ENCODE peak calls at places on chromosomes 2 and 18, in nine cellular contexts. Z, E, W, D, A, Y, F, H and L are unnamed samples.

GRCh38 chr18:24868331-24868730 is 407.9 kb downstream of the HRH4 start:
- DNase-seq in W (no peak), H (no peak), E (no peak), F (no peak), Z (no peak), D (no peak), Y (no peak), A (no peak), L (no peak)

GRCh38 chr18:55763298-55763697 is 175.3 kb upstream of the TCF4 start:
- DNase-seq in E (no peak), D (no peak), Z (no peak), A (no peak), W (no peak), H (no peak), F (no peak), Y (no peak), L (no peak)

GRCh38 chr18:59681521-59682004 is 15.7 kb downstream of the CCBE1 start:
- DNase-seq in H (no peak), F (no peak), E (no peak), Y (no peak), W (no peak), A (no peak), Z (peak), D (no peak), L (peak)

GRCh38 chr2:227716501-227716900 is 1.3 kb downstream of the SLC19A3 start:
- DNase-seq in E (no peak), F (no peak), Y (no peak), D (no peak), H (no peak), Z (no peak), W (no peak), A (no peak), L (no peak)

GRCh38 chr2:44562737-44563136 is 201.0 kb downstream of the CAMKMT start:
- DNase-seq in W (no peak), Z (no peak), H (no peak), E (no peak), Y (no peak), D (no peak), F (no peak), A (no peak), L (peak)

GRCh38 chr18:21669736-21670135 is 34.8 kb downstream of the ABHD3 start:
- DNase-seq in A (no peak), W (no peak), E (peak), Z (no peak), Y (no peak), D (no peak), F (no peak), H (no peak), L (no peak)

GRCh38 chr2:139216435-139216834 is 436.2 kb upstream of the NXPH2 start:
- DNase-seq in W (no peak), H (no peak), E (no peak), Y (no peak), F (no peak), A (no peak), D (no peak), Z (no peak), L (no peak)

GRCh38 chr2:20468549-20469500 is 22.0 kb downstream of the RHOB start:
- DNase-seq in Y (no peak), W (no peak), F (no peak), H (no peak), E (no peak), Z (no peak), D (no peak), A (no peak), L (peak)

GRCh38 chr2:190979906-190980629 is 33.9 kb downstream of the STAT1 start:
- DNase-seq in F (no peak), Y (no peak), D (no peak), E (peak), Z (no peak), H (peak), A (no peak), W (no peak), L (no peak)

DNA sequence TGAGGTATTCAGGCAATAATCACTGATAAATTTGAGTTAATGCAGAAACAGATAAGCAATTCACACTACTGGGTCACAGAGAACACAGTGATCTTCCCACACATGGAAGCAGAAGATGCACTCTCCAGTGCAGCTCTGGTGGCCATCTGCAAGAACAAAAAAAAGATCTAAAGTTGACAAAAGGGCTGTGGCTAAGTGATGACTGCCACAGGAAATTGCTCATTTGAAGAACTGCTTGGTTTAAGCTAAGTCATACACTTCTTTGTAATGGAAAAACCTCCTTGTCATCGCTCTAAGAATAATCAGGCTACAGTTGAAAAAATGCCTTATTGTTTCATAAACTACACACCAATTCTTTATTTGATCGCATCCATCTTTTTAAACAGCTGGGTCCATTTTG is 115.1 kb downstream of the DTNB start:
- DNase-seq in E (peak), D (no peak), A (peak), Z (no peak), F (no peak), W (peak), H (no peak), Y (peak), L (no peak)
- TF ChIP-seq CTCF in E (no peak), D (no peak), A (no peak), Z (no peak), F (no peak), W (no peak), H (no peak), Y (no peak), L (no peak)

DNA sequence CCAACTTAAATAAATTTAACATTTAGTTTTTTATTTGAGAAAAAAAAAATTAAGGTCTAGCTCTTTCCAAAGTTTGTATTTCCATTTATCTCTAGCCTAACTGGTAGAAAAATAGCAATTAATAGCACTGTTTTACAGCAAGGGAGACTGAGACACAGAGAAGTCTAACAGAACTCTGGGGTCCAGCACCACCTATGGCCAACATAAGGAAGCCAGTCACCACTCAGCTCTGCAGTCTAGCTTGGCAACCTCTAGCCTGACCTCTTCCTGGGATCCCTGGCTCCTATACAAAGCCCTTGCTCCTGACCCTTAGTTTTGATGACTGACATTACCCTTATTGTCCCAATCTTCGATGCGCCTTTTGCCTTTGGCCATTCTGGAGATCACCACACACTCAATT is 114.1 kb upstream of the TLK1 start:
- DNase-seq in A (no peak), Y (no peak), F (no peak), W (no peak), Z (no peak), E (no peak), D (no peak), H (no peak), L (no peak)
- TF ChIP-seq CTCF in A (no peak), Y (no peak), F (no peak), W (no peak), Z (peak), E (no peak), D (no peak), H (no peak), L (peak)

GRCh38 chr2:1759611-1759930 is 15.3 kb upstream of the PXDN start:
- DNase-seq in A (no peak), Z (no peak), W (no peak), F (no peak), D (no peak), E (no peak), Y (no peak), H (no peak), L (no peak)
- TF ChIP-seq CTCF in A (no peak), Z (no peak), W (no peak), F (no peak), D (no peak), E (no peak), Y (no peak), H (no peak), L (no peak)

GRCh38 chr2:68901561-68901960 is 30.4 kb upstream of the BMP10 start:
- DNase-seq in A (no peak), W (no peak), F (no peak), Z (no peak), D (no peak), E (no peak), Y (no peak), H (no peak), L (no peak)

GRCh38 chr2:68900496-68901198 is 29.4 kb upstream of the BMP10 start:
- DNase-seq in A (no peak), D (no peak), E (peak), Y (no peak), Z (no peak), H (no peak), F (no peak), W (no peak), L (no peak)

GRCh38 chr2:68905116-68905515 is 33.9 kb upstream of the BMP10 start:
- DNase-seq in Y (no peak), D (no peak), W (no peak), E (no peak), F (no peak), A (no peak), H (no peak), Z (no peak), L (no peak)

DNA sequence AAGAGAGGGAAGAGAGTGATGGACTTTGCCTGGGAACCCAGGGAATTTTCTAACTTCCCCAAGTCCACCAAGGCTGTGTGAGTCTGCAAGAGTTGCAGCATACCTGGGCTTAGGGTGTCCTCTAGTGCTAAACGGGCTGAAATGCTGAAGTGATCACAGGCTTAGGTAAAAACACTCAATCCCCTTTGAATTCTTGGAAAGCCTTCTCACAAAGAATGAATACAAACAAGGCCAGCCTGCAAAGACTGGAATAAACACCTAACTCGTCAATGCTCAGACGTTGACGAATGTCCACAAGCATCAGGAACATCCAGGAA is 30.0 kb upstream of the BMP10 start:
- DNase-seq in F (no peak), H (no peak), A (no peak), D (no peak), E (peak), Y (no peak), W (no peak), Z (peak), L (no peak)
- TF ChIP-seq CTCF in F (no peak), H (peak), A (no peak), D (peak), E (peak), Y (peak), W (peak), Z (peak), L (peak)

GRCh38 chr2:164069542-164069941 is 333.7 kb upstream of the FIGN start:
- DNase-seq in Y (no peak), D (no peak), A (no peak), Z (no peak), F (no peak), W (no peak), E (no peak), H (no peak), L (no peak)
- TF ChIP-seq CTCF in Y (no peak), D (no peak), A (no peak), Z (no peak), F (no peak), W (no peak), E (no peak), H (no peak), L (no peak)

GRCh38 chr18:76875390-76876330 is 53.3 kb downstream of the ZNF236 start:
- DNase-seq in W (peak), F (no peak), Z (peak), A (no peak), E (peak), Y (no peak), D (peak), H (peak), L (peak)
- TF ChIP-seq CTCF in W (peak), F (peak), Z (peak), A (peak), E (peak), Y (peak), D (peak), H (peak), L (peak)

DNA sequence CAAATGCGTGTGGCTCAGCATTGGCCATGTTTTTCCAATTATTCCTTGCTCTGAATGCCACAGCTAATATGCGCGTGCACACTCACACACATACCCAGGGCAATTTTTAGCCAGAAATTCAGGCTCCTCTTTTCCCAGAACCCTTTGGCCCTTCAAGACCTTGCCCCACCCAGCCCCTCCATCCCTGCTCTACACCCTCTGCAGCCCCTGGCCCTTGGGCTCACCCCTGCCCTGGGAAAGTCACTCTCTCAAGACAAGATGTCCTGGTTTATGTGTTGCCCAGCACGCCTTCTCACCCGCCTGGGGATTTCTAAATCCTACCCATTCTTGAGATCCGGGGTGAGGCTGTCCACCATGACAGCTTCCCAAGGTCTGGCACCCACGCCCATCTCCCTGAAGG is 319.7 kb downstream of the CYP26B1 start:
- DNase-seq in Y (no peak), Z (no peak), A (no peak), H (no peak), F (no peak), D (no peak), W (no peak), E (no peak), L (no peak)
- TF ChIP-seq CTCF in Y (no peak), Z (no peak), A (no peak), H (no peak), F (no peak), D (no peak), W (no peak), E (no peak), L (no peak)

DNA sequence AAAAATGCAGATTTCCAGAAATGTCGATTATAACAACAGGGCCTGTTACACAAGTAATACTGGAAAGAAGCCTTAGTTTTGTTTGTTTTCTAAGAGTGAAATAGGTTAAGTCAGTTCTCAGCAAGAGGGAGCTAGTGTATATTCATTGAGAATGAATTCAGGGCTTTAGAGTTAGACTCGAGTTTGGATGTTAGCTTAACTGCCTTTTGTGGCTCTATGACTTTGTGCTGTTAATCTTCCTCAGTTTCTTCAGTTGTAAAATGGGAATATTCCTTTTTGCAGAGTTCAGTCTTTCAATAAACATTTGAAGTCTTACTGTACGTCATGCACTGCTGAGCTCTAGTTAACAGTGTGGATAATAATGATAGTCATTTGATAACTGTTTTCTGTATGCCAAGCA is 989 bp downstream of the NDUFV2 start:
- DNase-seq in Z (no peak), E (peak), Y (no peak), W (no peak), A (no peak), D (no peak), F (no peak), H (no peak), L (no peak)
- TF ChIP-seq CTCF in Z (no peak), E (peak), Y (no peak), W (no peak), A (peak), D (no peak), F (no peak), H (no peak), L (no peak)

DNA sequence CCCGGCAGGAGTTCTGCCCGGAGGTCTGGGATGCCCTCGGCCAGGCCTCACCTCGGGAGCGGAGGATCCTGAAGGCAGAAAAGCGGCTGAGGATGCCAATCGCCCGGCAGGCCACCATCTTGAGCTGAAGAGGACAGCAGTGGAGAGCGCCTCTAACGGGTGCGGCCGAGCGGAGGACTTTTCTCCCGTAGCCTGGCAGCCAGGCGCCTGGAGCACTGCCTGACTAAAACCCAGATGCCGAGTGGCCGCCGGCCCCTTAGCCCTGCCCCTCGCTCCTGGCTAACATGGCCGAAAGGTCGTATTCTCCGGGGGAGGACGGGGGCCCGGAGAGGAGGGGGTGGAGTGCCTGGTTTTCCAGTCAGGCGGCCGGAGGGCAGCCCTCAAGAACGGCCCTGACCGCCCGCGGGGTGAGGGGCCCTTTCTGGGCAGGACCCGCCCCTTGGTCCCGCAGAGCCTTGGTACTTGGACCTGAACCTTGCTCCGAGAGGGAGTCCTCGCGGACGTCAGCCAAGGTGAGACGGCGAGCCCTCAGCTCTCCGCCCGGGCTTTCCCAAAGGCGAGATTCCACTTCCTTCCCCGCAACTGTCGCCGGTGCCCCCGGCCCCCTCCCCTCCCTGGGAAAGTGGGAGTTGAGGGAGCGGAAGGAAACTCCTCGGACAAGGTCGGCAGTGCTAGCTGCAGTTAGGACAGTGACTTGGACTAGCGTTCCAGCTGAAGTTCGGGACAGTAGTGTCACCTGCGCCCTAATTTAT is at the start of the genes HADHA and HADHB:
- DNase-seq in Y (peak), Z (peak), W (peak), D (peak), H (peak), E (peak), A (peak), F (peak), L (peak)
- TF ChIP-seq CTCF in Y (no peak), Z (peak), W (peak), D (peak), H (peak), E (peak), A (no peak), F (no peak), L (peak)

GRCh38 chr2:145530653-145531052 is 1010.7 kb upstream of the ZEB2 start:
- DNase-seq in W (no peak), H (no peak), F (no peak), Z (no peak), Y (no peak), A (no peak), D (peak), E (no peak), L (no peak)
- TF ChIP-seq CTCF in W (no peak), H (no peak), F (no peak), Z (peak), Y (no peak), A (no peak), D (no peak), E (no peak), L (no peak)